ENCODE peak calls at places on chromosomes 7 and 10, in four cellular contexts. E, S, L and C are unnamed samples.

GRCh38 chr10:26438534-26439269 is 561 bp downstream of the APBB1IP start:
- DNase-seq in L (no peak), S (no peak), E (peak; percentile 45), C (peak; percentile 90)

GRCh38 chr7:157785021-157785441 is 448.2 kb downstream of the DNAJB6 start:
- DNase-seq in S (no peak), L (no peak), E (no peak), C (no peak)

GRCh38 chr10:93074137-93074596 is 474 bp downstream of the CYP26A1 start:
- DNase-seq in E (no peak), L (peak; percentile 23), S (no peak), C (no peak)

GRCh38 chr7:36605261-36605660 is 119.0 kb downstream of the AOAH start:
- DNase-seq in S (no peak), L (peak; percentile 85), E (no peak), C (no peak)

GRCh38 chr7:47584128-47584865 is 2.4 kb upstream of the TNS3 start:
- DNase-seq in E (peak; percentile 80), S (no peak), L (no peak), C (no peak)

GRCh38 chr7:28700084-28700483 is 258.0 kb downstream of the TRIL start:
- DNase-seq in E (no peak), S (no peak), L (no peak), C (no peak)

GRCh38 chr7:85796956-85797355 is 610.1 kb upstream of the SEMA3D start:
- DNase-seq in S (no peak), E (no peak), L (no peak), C (no peak)

GRCh38 chr7:124655990-124656389 is 109.6 kb downstream of the GPR37 start:
- DNase-seq in S (no peak), E (no peak), L (no peak), C (no peak)

GRCh38 chr10:88032566-88032965 is 169.1 kb downstream of the PTEN start:
- DNase-seq in S (no peak), E (peak; percentile 86), L (no peak), C (no peak)

GRCh38 chr7:8160810-8161209 is 101.2 kb downstream of the ICA1 start:
- DNase-seq in E (no peak), S (no peak), L (no peak), C (no peak)

GRCh38 chr7:100949931-100950443 is 653 bp downstream of the MUC3A start:
- DNase-seq in E (no peak), L (no peak), S (no peak), C (no peak)

GRCh38 chr7:80736371-80736770 is 97.9 kb downstream of the CD36 start:
- DNase-seq in L (no peak), E (no peak), S (no peak), C (no peak)

GRCh38 chr7:143188994-143189393 is 5.8 kb downstream of the TAS2R39 start:
- DNase-seq in S (no peak), L (no peak), E (no peak), C (no peak)

GRCh38 chr10:50919010-50919409 is 33.6 kb upstream of the A1CF start:
- DNase-seq in S (no peak), E (peak; percentile 4), L (no peak), C (no peak)

GRCh38 chr7:77685219-77685618 is 11.0 kb upstream of the RSBN1L start:
- DNase-seq in L (no peak), E (peak; percentile 64), S (no peak), C (no peak)

GRCh38 chr7:134298902-134299683 is 17.6 kb downstream of the SLC35B4 start:
- DNase-seq in E (no peak), L (no peak), S (no peak), C (no peak)

GRCh38 chr10:124213471-124213870 is 120.1 kb upstream of the CHST15 start:
- DNase-seq in L (no peak), E (no peak), S (no peak), C (no peak)

GRCh38 chr7:135672560-135673359 is 10.4 kb downstream of the STMP1 start:
- DNase-seq in E (peak; percentile 74), S (peak; percentile 84), L (peak; percentile 44), C (no peak)

GRCh38 chr10:7519351-7519750 is 108.5 kb upstream of the SFMBT2 start:
- DNase-seq in L (peak; percentile 15), S (no peak), E (no peak), C (no peak)

GRCh38 chr7:74722045-74722603 is 51.7 kb upstream of the NCF1 start:
- DNase-seq in L (no peak), E (no peak), S (no peak), C (no peak)

GRCh38 chr10:123301077-123301875 is 147.1 kb downstream of the BUB3 start:
- DNase-seq in L (peak; percentile 69), E (no peak), S (no peak), C (no peak)

GRCh38 chr7:47888371-47889265 is 59.6 kb downstream of the PKD1L1 start:
- DNase-seq in E (no peak), L (no peak), S (no peak), C (no peak)

GRCh38 chr7:131619336-131620305 is 63.2 kb upstream of the PODXL start:
- DNase-seq in E (no peak), S (no peak), L (no peak), C (no peak)

GRCh38 chr7:44981035-44981706 is 2.4 kb upstream of the MYO1G start:
- DNase-seq in S (no peak), L (no peak), E (no peak), C (no peak)

GRCh38 chr7:31110331-31111108 is 58.4 kb downstream of the ADCYAP1R1 start:
- DNase-seq in E (no peak), S (no peak), L (no peak), C (no peak)

GRCh38 chr7:2544541-2545188 is 10.7 kb downstream of the BRAT1 start:
- DNase-seq in E (no peak), S (no peak), L (no peak), C (peak; percentile 19)

GRCh38 chr7:139784643-139785042 is 6.8 kb upstream of the HIPK2 start:
- DNase-seq in L (no peak), E (no peak), S (no peak), C (no peak)

GRCh38 chr7:151626422-151627115 is 106.9 kb upstream of the RHEB start:
- DNase-seq in S (no peak), L (peak; percentile 55), E (no peak), C (no peak)

GRCh38 chr10:6059506-6059905 is 2.7 kb downstream of the IL2RA start:
- DNase-seq in L (no peak), S (no peak), E (no peak), C (peak; percentile 0)

GRCh38 chr10:15745748-15746147 is 26.0 kb upstream of the ITGA8 start:
- DNase-seq in E (peak; percentile 94), L (no peak), S (no peak), C (no peak)

GRCh38 chr10:91378061-91378460 is 32.1 kb upstream of the HECTD2 start:
- DNase-seq in E (no peak), L (peak; percentile 4), S (peak; percentile 25), C (no peak)

GRCh38 chr10:78382776-78383175 is 349.1 kb downstream of the RPS24 start:
- DNase-seq in E (no peak), L (no peak), S (no peak), C (no peak)

GRCh38 chr10:28734940-28735759 is 57.8 kb downstream of the BAMBI start:
- DNase-seq in L (peak; percentile 29), E (peak; percentile 84), S (peak; percentile 35), C (no peak)